ENCODE peak calls at places on chromosome 6, in six cellular contexts. C, F, G, M, S and H are unnamed samples.

GRCh38 chr6:44053106-44053756 is 74.0 kb downstream of the MRPL14 start:
- DNase-seq in C (no peak), F (no peak), G (no peak), M (no peak), S (no peak), H (no peak)

GRCh38 chr6:107653183-107653580 is 163.3 kb downstream of the SOBP start:
- DNase-seq in C (peak; percentile 49), F (no peak), G (no peak), M (no peak), S (no peak), H (no peak)

GRCh38 chr6:166563805-166564204 is 22.7 kb downstream of the RAMACL start:
- DNase-seq in C (peak; percentile 53), F (no peak), G (no peak), M (no peak), S (no peak), H (no peak)

GRCh38 chr6:34447381-34447780 is 18.5 kb upstream of the PACSIN1 start:
- DNase-seq in C (no peak), F (no peak), G (no peak), M (no peak), S (no peak), H (no peak)

GRCh38 chr6:44804546-44804945 is 417.0 kb downstream of the CDC5L start:
- DNase-seq in C (no peak), F (no peak), G (no peak), M (no peak), S (no peak), H (no peak)

GRCh38 chr6:8082954-8083858 is 19.0 kb upstream of the BLOC1S5 start:
- DNase-seq in C (peak; percentile 12), F (no peak), G (no peak), M (no peak), S (no peak), H (no peak)

GRCh38 chr6:94045473-94045872 is 626.1 kb upstream of the EPHA7 start:
- DNase-seq in C (no peak), F (no peak), G (peak; percentile 11), M (no peak), S (no peak), H (no peak)

GRCh38 chr6:43804550-43805223 is 34.7 kb downstream of the VEGFA start:
- DNase-seq in C (no peak), F (no peak), G (peak; percentile 30), M (no peak), S (no peak), H (no peak)

GRCh38 chr6:70280462-70280861 is 22.4 kb downstream of the COL9A1 start:
- DNase-seq in C (peak; percentile 71), F (no peak), G (peak; percentile 73), M (no peak), S (no peak), H (no peak)

GRCh38 chr6:143457563-143458359 is 7.2 kb downstream of the PEX3 start:
- DNase-seq in C (no peak), F (no peak), G (no peak), M (no peak), S (no peak), H (no peak)

GRCh38 chr6:3987072-3987471 is 91.9 kb downstream of the FAM217A start:
- DNase-seq in C (no peak), F (no peak), G (no peak), M (no peak), S (no peak), H (no peak)

GRCh38 chr6:1916334-1916985 is 306.7 kb downstream of the FOXC1 start:
- DNase-seq in C (no peak), F (no peak), G (no peak), M (no peak), S (no peak), H (no peak)

GRCh38 chr6:36386495-36387439 is 702 bp downstream of the ETV7 start:
- DNase-seq in C (peak; percentile 71), F (no peak), G (peak; percentile 37), M (peak; percentile 21), S (peak; percentile 6), H (no peak)

GRCh38 chr6:157050537-157051280 is 272.6 kb downstream of the TMEM242 start:
- DNase-seq in C (peak; percentile 76), F (no peak), G (no peak), M (no peak), S (no peak), H (no peak)

GRCh38 chr6:170174124-170174770 is 116.6 kb downstream of the DLL1 start:
- DNase-seq in C (no peak), F (no peak), G (no peak), M (no peak), S (no peak), H (no peak)

GRCh38 chr6:37092851-37093727 is 76.9 kb upstream of the PIM1 start:
- DNase-seq in C (no peak), F (no peak), G (no peak), M (no peak), S (no peak), H (no peak)

GRCh38 chr6:34027445-34027936 is 118.4 kb downstream of the GRM4 start:
- DNase-seq in C (peak; percentile 7), F (peak; percentile 30), G (no peak), M (peak; percentile 63), S (peak; percentile 63), H (peak; percentile 73)

GRCh38 chr6:12577124-12577845 is 139.3 kb upstream of the PHACTR1 start:
- DNase-seq in C (no peak), F (no peak), G (no peak), M (no peak), S (no peak), H (no peak)

GRCh38 chr6:140051521-140052455 is 677.3 kb upstream of the CITED2 start:
- DNase-seq in C (peak; percentile 14), F (no peak), G (no peak), M (no peak), S (no peak), H (no peak)

GRCh38 chr6:63802606-63803206 is 167.1 kb downstream of the PHF3 start:
- DNase-seq in C (no peak), F (no peak), G (peak; percentile 3), M (no peak), S (no peak), H (peak; percentile 51)

GRCh38 chr6:100846276-100846675 is 34.9 kb downstream of the ASCC3 start:
- DNase-seq in C (peak; percentile 4), F (no peak), G (peak; percentile 31), M (no peak), S (no peak), H (no peak)

GRCh38 chr6:136547336-136547735 is 2.9 kb downstream of the MAP7 start:
- DNase-seq in C (peak; percentile 23), F (no peak), G (peak; percentile 13), M (no peak), S (no peak), H (peak; percentile 34)

GRCh38 chr6:68559716-68560115 is 75.4 kb upstream of the ADGRB3 start:
- DNase-seq in C (peak; percentile 60), F (no peak), G (peak; percentile 57), M (no peak), S (no peak), H (peak; percentile 22)

GRCh38 chr6:85353012-85353411 is 96.9 kb upstream of the NT5E start:
- DNase-seq in C (no peak), F (no peak), G (no peak), M (no peak), S (no peak), H (peak; percentile 10)

GRCh38 chr6:145015739-145016558 is 719.4 kb downstream of the EPM2A start:
- DNase-seq in C (no peak), F (no peak), G (no peak), M (no peak), S (no peak), H (no peak)

GRCh38 chr6:147528511-147529145 is 20.1 kb downstream of the SAMD5 start:
- DNase-seq in C (no peak), F (no peak), G (no peak), M (no peak), S (no peak), H (no peak)

GRCh38 chr6:131488780-131489179 is 84.2 kb upstream of the ARG1 start:
- DNase-seq in C (no peak), F (no peak), G (no peak), M (no peak), S (no peak), H (no peak)

GRCh38 chr6:158018851-158019361 is 37.2 kb downstream of the SYNJ2 start:
- DNase-seq in C (no peak), F (no peak), G (no peak), M (no peak), S (no peak), H (no peak)